ENCODE peak calls at places on chromosomes 6 and 20, in six cellular contexts. One of them, this sample, is unnamed.

GRCh38 chr6:153140299-153140698 is 9.2 kb upstream of the RGS17 start:
- DNase-seq in RPMI7951: no peak
- DNase-seq in fibroblast of gingiva: no peak
- DNase-seq in lung: no peak
- DNase-seq in OCI-LY7: no peak
- DNase-seq in EH: no peak
- DNase-seq in this sample: no peak

GRCh38 chr6:35445691-35446090 is 6.4 kb upstream of the FANCE start:
- DNase-seq in fibroblast of gingiva: no peak
- DNase-seq in lung: no peak
- DNase-seq in OCI-LY7: no peak
- DNase-seq in EH: peak; percentile 62
- DNase-seq in RPMI7951: peak; percentile 56
- DNase-seq in this sample: no peak

GRCh38 chr6:88013015-88013414 is 34.6 kb upstream of the SPACA1 start:
- DNase-seq in OCI-LY7: peak; percentile 84
- DNase-seq in RPMI7951: peak; percentile 6
- DNase-seq in EH: no peak
- DNase-seq in fibroblast of gingiva: no peak
- DNase-seq in lung: no peak
- DNase-seq in this sample: peak; percentile 21

GRCh38 chr20:62489940-62490263 is 14.1 kb upstream of the GATA5 start:
- DNase-seq in EH: no peak
- DNase-seq in OCI-LY7: no peak
- DNase-seq in fibroblast of gingiva: no peak
- DNase-seq in RPMI7951: no peak
- DNase-seq in lung: no peak
- DNase-seq in this sample: no peak

GRCh38 chr20:36861875-36862801 is 13.8 kb upstream of the TLDC2 start:
- DNase-seq in lung: peak; percentile 70
- DNase-seq in EH: peak; percentile 93
- DNase-seq in OCI-LY7: no peak
- DNase-seq in fibroblast of gingiva: peak; percentile 83
- DNase-seq in RPMI7951: peak; percentile 98
- DNase-seq in this sample: peak; percentile 95

GRCh38 chr6:11586574-11586973 is 49.0 kb downstream of the TMEM170B start:
- DNase-seq in OCI-LY7: no peak
- DNase-seq in lung: no peak
- DNase-seq in RPMI7951: peak; percentile 78
- DNase-seq in fibroblast of gingiva: peak; percentile 93
- DNase-seq in EH: peak; percentile 97
- DNase-seq in this sample: no peak

GRCh38 chr6:30101423-30101938 is 11.4 kb downstream of the TRIM31 start:
- DNase-seq in lung: no peak
- DNase-seq in OCI-LY7: no peak
- DNase-seq in EH: no peak
- DNase-seq in RPMI7951: no peak
- DNase-seq in fibroblast of gingiva: no peak
- DNase-seq in this sample: no peak

GRCh38 chr6:9514146-9514545 is 900.7 kb downstream of the TFAP2A start:
- DNase-seq in EH: peak; percentile 20
- DNase-seq in RPMI7951: no peak
- DNase-seq in lung: no peak
- DNase-seq in fibroblast of gingiva: no peak
- DNase-seq in OCI-LY7: no peak
- DNase-seq in this sample: no peak

GRCh38 chr6:41257369-41258195 is 28.9 kb downstream of the TREM1 start:
- DNase-seq in lung: no peak
- DNase-seq in RPMI7951: peak; percentile 57
- DNase-seq in OCI-LY7: no peak
- DNase-seq in EH: peak; percentile 69
- DNase-seq in fibroblast of gingiva: peak; percentile 75
- DNase-seq in this sample: peak; percentile 76

GRCh38 chr6:89035252-89036106 is 45.1 kb upstream of the PNRC1 start:
- DNase-seq in OCI-LY7: no peak
- DNase-seq in EH: peak; percentile 93
- DNase-seq in lung: peak; percentile 83
- DNase-seq in RPMI7951: peak; percentile 90
- DNase-seq in fibroblast of gingiva: peak; percentile 97
- DNase-seq in this sample: peak; percentile 98

GRCh38 chr6:80163754-80164187 is 57.3 kb downstream of the BCKDHB start:
- DNase-seq in OCI-LY7: peak; percentile 29
- DNase-seq in lung: no peak
- DNase-seq in fibroblast of gingiva: peak; percentile 56
- DNase-seq in EH: peak; percentile 82
- DNase-seq in RPMI7951: peak; percentile 72
- DNase-seq in this sample: no peak

GRCh38 chr6:170207586-170207985 is 83.3 kb downstream of the DLL1 start:
- DNase-seq in OCI-LY7: no peak
- DNase-seq in fibroblast of gingiva: no peak
- DNase-seq in RPMI7951: no peak
- DNase-seq in lung: peak; percentile 17
- DNase-seq in EH: no peak
- DNase-seq in this sample: no peak

GRCh38 chr6:139027620-139028182 is 844 bp upstream of the ABRACL start:
- DNase-seq in RPMI7951: peak; percentile 58
- DNase-seq in lung: no peak
- DNase-seq in EH: peak; percentile 60
- DNase-seq in fibroblast of gingiva: no peak
- DNase-seq in OCI-LY7: no peak
- DNase-seq in this sample: no peak

GRCh38 chr20:42836339-42836738 is 353.4 kb downstream of the PTPRT start:
- DNase-seq in lung: no peak
- DNase-seq in EH: no peak
- DNase-seq in RPMI7951: no peak
- DNase-seq in OCI-LY7: no peak
- DNase-seq in fibroblast of gingiva: no peak
- DNase-seq in this sample: no peak

GRCh38 chr6:125810435-125810834 is 19.7 kb downstream of the NCOA7 start:
- DNase-seq in fibroblast of gingiva: no peak
- DNase-seq in OCI-LY7: no peak
- DNase-seq in RPMI7951: no peak
- DNase-seq in EH: no peak
- DNase-seq in lung: no peak
- DNase-seq in this sample: no peak

This sample was measured in adrenal gland.